ENCODE peak calls at places on chromosomes 16 and 17, in nine cellular contexts. One of them, this sample, is unnamed.

GRCh38 chr17:65987988-65988387 is 203.9 kb downstream of the CEP112 start:
- DNase-seq in KG1: no peak
- DNase-seq in stimulated activated CD4-positive, alpha-beta T cell treated with anti-CD3 and anti-CD28 coated beads, Interleukin-1b, Interleukin-23, amount 100 ng/mL, for 1 hour: no peak
- DNase-seq in nucleus accumbens: no peak
- DNase-seq in T1000: no peak
- DNase-seq in HFFc6: peak
- DNase-seq in WTC11: peak
- DNase-seq in GM12865: peak
- DNase-seq in HL-60: peak
- DNase-seq in this sample: no peak

GRCh38 chr16:83113317-83113716 is 486.5 kb downstream of the CDH13 start:
- DNase-seq in GM12865: peak
- DNase-seq in HFFc6: peak
- DNase-seq in KG1: no peak
- DNase-seq in nucleus accumbens: peak
- DNase-seq in T1000: no peak
- DNase-seq in HL-60: peak
- DNase-seq in stimulated activated CD4-positive, alpha-beta T cell treated with anti-CD3 and anti-CD28 coated beads, Interleukin-1b, Interleukin-23, amount 100 ng/mL, for 1 hour: no peak
- DNase-seq in WTC11: peak
- DNase-seq in this sample: peak

GRCh38 chr16:81671738-81672597 is 107.1 kb upstream of the PLCG2 start:
- DNase-seq in T1000: no peak
- DNase-seq in stimulated activated CD4-positive, alpha-beta T cell treated with anti-CD3 and anti-CD28 coated beads, Interleukin-1b, Interleukin-23, amount 100 ng/mL, for 1 hour: no peak
- DNase-seq in GM12865: no peak
- DNase-seq in HL-60: no peak
- DNase-seq in nucleus accumbens: no peak
- DNase-seq in WTC11: no peak
- DNase-seq in HFFc6: no peak
- DNase-seq in KG1: no peak
- DNase-seq in this sample: no peak

GRCh38 chr16:30954993-30955392 is 2.6 kb upstream of the SETD1A start:
- DNase-seq in stimulated activated CD4-positive, alpha-beta T cell treated with anti-CD3 and anti-CD28 coated beads, Interleukin-1b, Interleukin-23, amount 100 ng/mL, for 1 hour: no peak
- DNase-seq in KG1: no peak
- DNase-seq in WTC11: no peak
- DNase-seq in HL-60: no peak
- DNase-seq in nucleus accumbens: no peak
- DNase-seq in HFFc6: no peak
- DNase-seq in GM12865: no peak
- DNase-seq in T1000: no peak
- DNase-seq in this sample: no peak

GRCh38 chr16:66844009-66844341 is 239 bp upstream of the CA7 start:
- DNase-seq in T1000: no peak
- DNase-seq in GM12865: no peak
- DNase-seq in HFFc6: no peak
- DNase-seq in HL-60: no peak
- DNase-seq in nucleus accumbens: no peak
- DNase-seq in stimulated activated CD4-positive, alpha-beta T cell treated with anti-CD3 and anti-CD28 coated beads, Interleukin-1b, Interleukin-23, amount 100 ng/mL, for 1 hour: no peak
- DNase-seq in WTC11: no peak
- DNase-seq in KG1: no peak
- DNase-seq in this sample: no peak

GRCh38 chr17:7705269-7706255 is 560 bp downstream of the EFNB3 start:
- DNase-seq in HL-60: no peak
- DNase-seq in nucleus accumbens: no peak
- DNase-seq in KG1: no peak
- DNase-seq in T1000: no peak
- DNase-seq in HFFc6: no peak
- DNase-seq in WTC11: peak
- DNase-seq in stimulated activated CD4-positive, alpha-beta T cell treated with anti-CD3 and anti-CD28 coated beads, Interleukin-1b, Interleukin-23, amount 100 ng/mL, for 1 hour: no peak
- DNase-seq in GM12865: no peak
- DNase-seq in this sample: no peak

GRCh38 chr17:10613775-10614513 is 43.2 kb downstream of the MYH3 start:
- DNase-seq in HFFc6: peak
- DNase-seq in GM12865: no peak
- DNase-seq in nucleus accumbens: no peak
- DNase-seq in T1000: no peak
- DNase-seq in WTC11: no peak
- DNase-seq in stimulated activated CD4-positive, alpha-beta T cell treated with anti-CD3 and anti-CD28 coated beads, Interleukin-1b, Interleukin-23, amount 100 ng/mL, for 1 hour: no peak
- DNase-seq in HL-60: no peak
- DNase-seq in KG1: no peak
- DNase-seq in this sample: no peak

GRCh38 chr16:89200850-89201466 is 621 bp upstream of the SLC22A31 start:
- DNase-seq in nucleus accumbens: no peak
- DNase-seq in WTC11: no peak
- DNase-seq in stimulated activated CD4-positive, alpha-beta T cell treated with anti-CD3 and anti-CD28 coated beads, Interleukin-1b, Interleukin-23, amount 100 ng/mL, for 1 hour: no peak
- DNase-seq in HFFc6: no peak
- DNase-seq in T1000: no peak
- DNase-seq in HL-60: no peak
- DNase-seq in GM12865: no peak
- DNase-seq in KG1: no peak
- DNase-seq in this sample: no peak

GRCh38 chr17:80724723-80725388 is 180.2 kb downstream of the RPTOR start:
- DNase-seq in KG1: no peak
- DNase-seq in HL-60: no peak
- DNase-seq in nucleus accumbens: no peak
- DNase-seq in GM12865: no peak
- DNase-seq in T1000: peak
- DNase-seq in WTC11: no peak
- DNase-seq in HFFc6: peak
- DNase-seq in stimulated activated CD4-positive, alpha-beta T cell treated with anti-CD3 and anti-CD28 coated beads, Interleukin-1b, Interleukin-23, amount 100 ng/mL, for 1 hour: no peak
- DNase-seq in this sample: no peak

GRCh38 chr17:69858460-69858859 is 216.6 kb upstream of the KCNJ16 start:
- DNase-seq in KG1: no peak
- DNase-seq in HL-60: no peak
- DNase-seq in nucleus accumbens: no peak
- DNase-seq in T1000: no peak
- DNase-seq in stimulated activated CD4-positive, alpha-beta T cell treated with anti-CD3 and anti-CD28 coated beads, Interleukin-1b, Interleukin-23, amount 100 ng/mL, for 1 hour: no peak
- DNase-seq in WTC11: no peak
- DNase-seq in HFFc6: no peak
- DNase-seq in GM12865: no peak
- DNase-seq in this sample: no peak

GRCh38 chr16:86059253-86060171 is 160.6 kb downstream of the IRF8 start:
- DNase-seq in nucleus accumbens: no peak
- DNase-seq in KG1: no peak
- DNase-seq in HFFc6: no peak
- DNase-seq in HL-60: no peak
- DNase-seq in GM12865: no peak
- DNase-seq in WTC11: no peak
- DNase-seq in T1000: no peak
- DNase-seq in stimulated activated CD4-positive, alpha-beta T cell treated with anti-CD3 and anti-CD28 coated beads, Interleukin-1b, Interleukin-23, amount 100 ng/mL, for 1 hour: no peak
- DNase-seq in this sample: no peak

GRCh38 chr16:56202036-56202435 is 10.7 kb downstream of the GNAO1 start:
- DNase-seq in KG1: no peak
- DNase-seq in T1000: no peak
- DNase-seq in WTC11: no peak
- DNase-seq in HFFc6: no peak
- DNase-seq in nucleus accumbens: no peak
- DNase-seq in HL-60: no peak
- DNase-seq in GM12865: peak
- DNase-seq in stimulated activated CD4-positive, alpha-beta T cell treated with anti-CD3 and anti-CD28 coated beads, Interleukin-1b, Interleukin-23, amount 100 ng/mL, for 1 hour: no peak
- DNase-seq in this sample: no peak

This sample was measured in substantia nigra.